ENCODE peak calls at places on chromosomes 7 and 10, in six cellular contexts. Q is nephron progenitor cell, D is activated B cell treated with CpG ODN at 0.5 μM for 24 hours, S is fibroblast of mammary gland, G is WERI-Rb-1, A is GM20000. T is an unnamed sample.

GRCh38 chr7:28272461-28272877 is 91.9 kb upstream of the JAZF1 start:
- DNase-seq in Q (peak), D (peak), S (peak), G (peak), A (peak), T (peak)

GRCh38 chr7:48244902-48245301 is 73.6 kb downstream of the ABCA13 start:
- DNase-seq in Q (no peak), D (no peak), S (peak), G (no peak), A (no peak), T (no peak)

GRCh38 chr10:35074266-35074665 is 15.9 kb downstream of the CUL2 start:
- DNase-seq in Q (no peak), D (no peak), S (peak), G (no peak), A (no peak), T (no peak)

GRCh38 chr10:93208717-93209464 is 135.2 kb downstream of the CYP26A1 start:
- DNase-seq in Q (no peak), D (no peak), S (peak), G (no peak), A (no peak), T (no peak)

GRCh38 chr10:113335603-113336002 is 217.2 kb upstream of the HABP2 start:
- DNase-seq in Q (no peak), D (no peak), S (peak), G (no peak), A (no peak), T (no peak)

GRCh38 chr10:23994459-23995046 is 214.4 kb upstream of the KIAA1217 start:
- DNase-seq in Q (peak), D (no peak), S (peak), G (peak), A (peak), T (peak)

GRCh38 chr10:104824378-104825006 is 183.4 kb downstream of the SORCS3 start:
- DNase-seq in Q (peak), D (no peak), S (peak), G (no peak), A (peak), T (peak)

GRCh38 chr7:136925049-136925448 is 56.6 kb downstream of the CHRM2 start:
- DNase-seq in Q (no peak), D (no peak), S (no peak), G (no peak), A (no peak), T (no peak)

GRCh38 chr10:43350139-43350538 is 21.3 kb upstream of the FXYD4 start:
- DNase-seq in Q (no peak), D (no peak), S (no peak), G (no peak), A (no peak), T (no peak)

GRCh38 chr10:77348082-77348481 is 289.5 kb downstream of the KCNMA1 start:
- DNase-seq in Q (no peak), D (no peak), S (peak), G (no peak), A (no peak), T (no peak)

GRCh38 chr10:111161109-111161874 is 84.5 kb downstream of the ADRA2A start:
- DNase-seq in Q (no peak), D (no peak), S (no peak), G (no peak), A (no peak), T (no peak)

GRCh38 chr10:77792155-77792554 is 134.4 kb downstream of the DLG5 start:
- DNase-seq in Q (no peak), D (no peak), S (no peak), G (no peak), A (no peak), T (no peak)

GRCh38 chr10:77251297-77252013 is 386.2 kb downstream of the KCNMA1 start:
- DNase-seq in Q (peak), D (no peak), S (peak), G (peak), A (no peak), T (peak)

GRCh38 chr7:140656548-140657515 is 15.9 kb upstream of the ADCK2 start:
- DNase-seq in Q (no peak), D (no peak), S (no peak), G (no peak), A (peak), T (no peak)

GRCh38 chr7:143455494-143455893 is 12.2 kb downstream of the TAS2R60 start:
- DNase-seq in Q (no peak), D (no peak), S (no peak), G (no peak), A (no peak), T (no peak)

GRCh38 chr10:123945506-123945905 is 53.9 kb upstream of the CPXM2 start:
- DNase-seq in Q (no peak), D (no peak), S (peak), G (no peak), A (no peak), T (peak)

GRCh38 chr7:134391223-134391622 is 67.7 kb downstream of the AKR1B1 start:
- DNase-seq in Q (no peak), D (no peak), S (no peak), G (no peak), A (no peak), T (no peak)

GRCh38 chr7:142927085-142927745 is 6.3 kb downstream of the TRPV5 start:
- DNase-seq in Q (no peak), D (no peak), S (no peak), G (no peak), A (no peak), T (no peak)

GRCh38 chr7:151624246-151624928 is 104.7 kb upstream of the RHEB start:
- DNase-seq in Q (no peak), D (no peak), S (no peak), G (no peak), A (no peak), T (no peak)

GRCh38 chr10:132275426-132276178 is 32.1 kb downstream of the STK32C start:
- DNase-seq in Q (no peak), D (no peak), S (no peak), G (no peak), A (no peak), T (no peak)

GRCh38 chr7:114789942-114790341 is 132.0 kb upstream of the MDFIC start:
- DNase-seq in Q (no peak), D (no peak), S (peak), G (no peak), A (no peak), T (no peak)

GRCh38 chr7:137287651-137288258 is 55.8 kb downstream of the PTN start:
- DNase-seq in Q (no peak), D (no peak), S (peak), G (no peak), A (no peak), T (no peak)

GRCh38 chr7:157391036-157391710 is 54.4 kb downstream of the DNAJB6 start:
- DNase-seq in Q (no peak), D (no peak), S (peak), G (no peak), A (no peak), T (no peak)

GRCh38 chr7:111096997-111097396 is 6.1 kb downstream of the LRRN3 start:
- DNase-seq in Q (no peak), D (no peak), S (no peak), G (no peak), A (no peak), T (no peak)

GRCh38 chr7:75662579-75663301 is 76.0 kb downstream of the HIP1 start:
- DNase-seq in Q (no peak), D (peak), S (peak), G (no peak), A (peak), T (no peak)

GRCh38 chr10:94212876-94213595 is 149.7 kb downstream of the NOC3L start:
- DNase-seq in Q (no peak), D (no peak), S (peak), G (no peak), A (no peak), T (peak)

GRCh38 chr10:3948843-3949242 is 163.8 kb upstream of the KLF6 start:
- DNase-seq in Q (no peak), D (no peak), S (peak), G (no peak), A (no peak), T (no peak)

GRCh38 chr10:62980697-62981495 is 152.2 kb upstream of the NRBF2 start:
- DNase-seq in Q (no peak), D (no peak), S (peak), G (no peak), A (no peak), T (no peak)

GRCh38 chr7:24842029-24842428 is 84.8 kb upstream of the GSDME start:
- DNase-seq in Q (no peak), D (no peak), S (no peak), G (no peak), A (no peak), T (no peak)

DNA sequence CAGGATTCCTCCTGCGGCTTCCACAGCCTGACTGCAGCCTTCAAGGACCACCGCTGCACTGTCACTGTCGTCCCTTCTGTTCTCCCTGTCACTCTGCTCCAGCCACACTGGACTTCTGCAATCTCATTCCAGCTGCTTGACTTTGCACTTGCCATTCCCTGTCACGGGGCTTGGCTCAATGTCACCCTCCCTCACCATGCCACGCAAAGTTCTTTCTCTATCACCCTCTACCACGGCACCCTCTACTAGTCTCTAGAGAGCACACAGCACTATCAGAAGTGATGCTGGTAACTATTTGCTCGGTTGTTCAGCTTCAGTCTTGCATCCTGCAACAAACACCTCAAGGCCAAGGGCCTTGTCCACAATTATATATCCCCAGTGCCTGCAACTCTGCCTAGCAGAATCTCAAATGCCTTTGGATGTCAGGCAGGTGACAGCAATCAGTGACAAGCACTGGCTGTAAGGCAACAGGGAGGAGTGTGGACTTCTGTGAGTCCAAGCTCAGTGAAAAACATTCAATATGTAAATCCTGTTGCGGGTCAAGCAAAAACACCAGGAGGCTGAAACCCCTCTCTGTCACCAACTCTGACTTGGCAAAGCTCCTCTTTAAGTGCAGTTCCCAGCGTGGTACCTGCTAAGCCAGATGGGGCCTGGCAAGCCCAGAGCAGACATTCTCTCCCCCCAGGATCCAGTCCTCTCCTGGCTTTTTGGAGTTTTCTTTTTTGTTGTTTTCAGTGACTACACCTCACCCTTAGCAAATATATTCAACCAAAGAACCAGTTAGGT is 259.8 kb downstream of the FGFR2 start:
- DNase-seq in Q (no peak), D (no peak), S (no peak), G (peak), A (no peak), T (no peak)
- TF ChIP-seq CTCF in Q (no peak), D (no peak), S (no peak), G (no peak), A (no peak), T (no peak)

DNA sequence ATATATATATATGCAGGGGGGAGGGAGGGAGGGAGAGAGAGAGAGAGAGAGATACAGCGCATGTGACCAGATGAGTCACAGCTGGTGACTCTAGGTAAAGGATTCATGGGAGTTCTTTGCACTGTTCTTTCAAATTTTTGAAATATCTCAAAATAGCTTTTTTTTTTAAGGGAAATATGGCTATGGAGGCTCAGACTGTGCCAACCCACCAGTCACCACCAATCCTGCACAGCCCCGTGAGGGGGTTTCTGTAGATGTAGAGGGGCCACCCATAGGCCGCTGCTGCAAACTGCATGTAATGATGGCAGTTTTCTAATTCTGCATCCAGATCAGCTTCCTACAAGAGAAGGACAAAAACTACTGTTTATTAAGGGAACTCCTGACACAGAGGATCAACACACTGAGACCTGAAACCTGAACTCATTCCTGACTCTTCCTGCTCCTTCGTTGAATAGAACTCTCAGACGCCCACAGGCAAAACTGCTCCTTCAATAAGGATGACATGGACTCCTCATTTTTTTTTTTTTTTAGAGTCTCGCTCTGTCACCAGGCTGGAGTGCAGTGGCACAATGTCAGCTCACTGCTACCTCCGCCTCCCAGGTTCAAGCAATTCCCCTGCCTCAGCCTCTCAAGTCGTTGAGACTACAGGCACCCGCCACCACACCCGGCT is 17.3 kb downstream of the DAGLB start:
- DNase-seq in Q (no peak), D (no peak), S (peak), G (peak), A (peak), T (no peak)
- TF ChIP-seq CTCF in Q (no peak), D (no peak), S (peak), G (peak), A (no peak), T (peak)

DNA sequence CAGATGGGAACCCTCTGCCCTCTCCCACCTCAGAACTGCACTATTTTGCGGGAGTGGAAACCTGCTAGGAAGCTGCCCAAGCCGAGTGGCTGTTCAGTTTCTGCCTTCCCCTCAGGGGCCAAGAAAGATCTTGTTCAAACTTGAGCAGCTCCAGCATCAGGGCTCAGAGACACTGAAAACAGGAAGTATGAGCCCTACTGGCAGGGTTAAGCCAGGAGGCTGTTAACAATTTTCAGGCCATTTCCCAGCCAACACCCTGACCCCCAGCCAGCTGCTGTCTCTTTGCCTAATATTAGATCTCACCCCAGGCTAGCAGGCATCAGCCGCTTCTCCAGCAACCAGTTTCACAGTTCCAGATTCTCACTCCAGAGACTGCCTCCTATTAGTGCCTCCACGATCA is 9.2 kb downstream of the PLAU start:
- DNase-seq in Q (no peak), D (no peak), S (peak), G (no peak), A (peak), T (no peak)
- TF ChIP-seq CTCF in Q (no peak), D (no peak), S (no peak), G (no peak), A (no peak), T (no peak)

GRCh38 chr7:3481435-3481834 is 180.4 kb downstream of the SDK1 start:
- DNase-seq in Q (no peak), D (no peak), S (no peak), G (no peak), A (no peak), T (no peak)

GRCh38 chr7:3480197-3480596 is 179.1 kb downstream of the SDK1 start:
- DNase-seq in Q (no peak), D (no peak), S (no peak), G (peak), A (no peak), T (no peak)

GRCh38 chr7:3482147-3482921 is 181.3 kb downstream of the SDK1 start:
- DNase-seq in Q (peak), D (no peak), S (peak), G (peak), A (no peak), T (peak)
- TF ChIP-seq CTCF in Q (peak), D (no peak), S (peak), G (peak), A (peak), T (peak)

DNA sequence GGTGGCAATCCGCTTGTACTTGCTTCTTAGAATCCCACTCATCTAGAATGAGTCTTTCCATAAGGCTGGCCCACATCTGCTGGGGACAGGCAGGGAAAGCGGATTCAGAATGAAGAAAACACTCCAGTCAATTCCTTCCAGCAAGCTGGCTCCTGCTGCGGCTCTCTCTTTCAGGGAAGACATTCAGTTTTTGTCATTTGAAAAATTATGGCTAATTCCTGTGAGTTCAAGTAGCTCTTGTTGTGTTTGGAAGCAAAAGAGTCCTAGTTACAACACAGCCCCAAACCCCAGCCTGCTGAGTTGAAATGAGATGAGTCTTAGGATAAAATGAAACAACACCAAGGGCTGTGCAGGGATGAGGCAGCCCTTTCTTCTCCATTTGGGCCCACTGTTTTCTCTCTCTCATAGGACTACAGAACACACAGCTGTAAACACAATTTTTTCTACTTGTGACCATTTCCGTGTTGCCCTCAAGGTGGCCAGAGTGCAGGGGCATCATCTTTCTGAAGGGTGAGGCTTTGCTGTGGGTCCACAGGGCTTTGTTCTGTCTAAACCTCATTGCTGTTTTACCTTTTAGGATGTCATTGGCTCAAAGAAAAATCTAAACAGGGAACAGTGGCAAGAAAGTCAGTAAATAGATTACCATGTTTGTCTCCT is 90.8 kb upstream of the EEPD1 start:
- DNase-seq in Q (no peak), D (no peak), S (peak), G (no peak), A (no peak), T (no peak)
- TF ChIP-seq CTCF in Q (no peak), D (no peak), S (peak), G (no peak), A (no peak), T (no peak)

DNA sequence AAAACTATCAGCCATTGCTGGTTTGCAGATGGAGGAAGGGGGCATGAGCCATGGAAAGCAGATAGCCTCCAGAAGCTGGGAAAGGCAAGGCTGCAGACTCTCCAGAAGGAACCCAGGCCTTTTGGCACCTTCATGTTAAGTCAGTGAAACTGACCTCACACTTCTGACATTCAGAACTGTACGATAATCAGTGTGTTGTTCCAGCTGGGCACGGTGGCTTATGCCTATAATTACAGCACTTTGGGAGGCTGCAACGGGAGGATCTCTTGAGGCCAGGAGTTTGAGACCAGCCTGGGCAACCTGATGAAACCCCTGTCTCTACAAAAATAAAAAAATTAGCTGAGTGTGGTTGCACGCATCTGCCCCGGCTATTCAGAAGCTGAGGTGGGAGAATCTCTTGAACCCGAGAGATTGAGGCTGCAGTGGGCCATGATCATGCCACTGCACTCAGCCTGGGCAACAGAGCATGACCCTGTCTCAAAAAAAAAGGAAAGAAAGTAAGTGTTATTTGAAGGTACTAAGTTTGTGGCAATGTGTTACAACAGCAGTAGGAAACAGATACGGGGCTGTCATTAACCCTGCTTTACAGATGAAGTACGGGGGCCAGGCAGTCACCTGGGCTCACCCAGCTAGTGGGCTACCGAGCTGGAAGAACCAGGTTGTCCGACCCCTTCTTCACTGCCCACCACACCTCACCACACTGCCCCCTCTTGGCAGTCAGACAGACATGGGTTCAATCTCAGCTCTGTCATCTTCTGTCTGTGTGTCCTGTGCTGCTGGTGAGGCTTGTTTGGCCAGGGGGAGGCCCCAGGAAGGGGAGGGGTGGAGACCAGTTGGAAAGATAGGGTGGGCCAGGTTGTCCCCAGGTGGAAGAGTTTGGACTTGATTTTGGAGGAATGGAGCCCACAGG is 18.3 kb downstream of the CHST3 start:
- DNase-seq in Q (no peak), D (no peak), S (no peak), G (peak), A (no peak), T (no peak)
- TF ChIP-seq CTCF in Q (no peak), D (no peak), S (no peak), G (peak), A (no peak), T (peak)

GRCh38 chr10:1289591-1289990 is 233.4 kb downstream of the WDR37 start:
- DNase-seq in Q (no peak), D (no peak), S (no peak), G (no peak), A (no peak), T (no peak)
- TF ChIP-seq CTCF in Q (no peak), D (no peak), S (no peak), G (no peak), A (no peak), T (no peak)

DNA sequence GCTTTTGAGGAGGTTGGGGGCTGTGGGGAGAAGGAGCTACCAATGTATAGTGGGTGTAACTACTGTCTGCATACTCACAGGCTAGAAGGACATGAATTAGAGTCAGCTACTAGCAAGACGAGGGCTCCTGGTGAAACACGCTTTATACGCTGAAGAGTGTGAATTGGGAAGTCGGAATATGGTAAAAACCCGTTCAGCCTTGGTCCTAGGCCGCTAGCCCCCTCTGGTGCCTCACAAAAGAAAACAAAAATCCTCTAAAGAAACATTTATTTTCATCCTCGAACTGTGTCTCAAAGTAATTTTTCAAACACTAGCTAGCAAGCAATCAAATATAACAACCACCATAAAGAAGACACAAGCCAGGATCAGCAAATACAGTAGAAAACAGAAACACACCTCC is 338.1 kb upstream of the SEMA3C start:
- DNase-seq in Q (no peak), D (no peak), S (peak), G (no peak), A (no peak), T (no peak)
- TF ChIP-seq CTCF in Q (no peak), D (no peak), S (peak), G (peak), A (no peak), T (no peak)